ENCODE peak calls at places on chromosomes 6 and 20, in six cellular contexts. H, Q, I, E, G and X are unnamed samples.

GRCh38 chr20:49029203-49029602 is 16.9 kb upstream of the CSE1L start:
- DNase-seq in H (no peak), Q (no peak), I (no peak), E (no peak), G (no peak), X (no peak)

GRCh38 chr6:81962198-81962597 is 209.7 kb upstream of the TENT5A start:
- DNase-seq in H (no peak), Q (no peak), I (no peak), E (no peak), G (no peak), X (no peak)

GRCh38 chr6:163427498-163428254 is 13.2 kb downstream of the QKI start:
- DNase-seq in H (peak), Q (no peak), I (no peak), E (no peak), G (no peak), X (peak)

GRCh38 chr20:12827796-12828406 is 180.9 kb upstream of the SPTLC3 start:
- DNase-seq in H (no peak), Q (peak), I (no peak), E (no peak), G (peak), X (no peak)

GRCh38 chr6:89985744-89986493 is 91.7 kb downstream of the GJA10 start:
- DNase-seq in H (no peak), Q (peak), I (peak), E (no peak), G (no peak), X (peak)

GRCh38 chr6:6700421-6700820 is 111.9 kb downstream of the LY86 start:
- DNase-seq in H (no peak), Q (peak), I (no peak), E (no peak), G (no peak), X (no peak)

GRCh38 chr20:18857640-18858039 is 44.1 kb downstream of the SCP2D1 start:
- DNase-seq in H (no peak), Q (no peak), I (no peak), E (no peak), G (no peak), X (no peak)

GRCh38 chr6:70314240-70314639 is 11.4 kb upstream of the COL9A1 start:
- DNase-seq in H (no peak), Q (no peak), I (no peak), E (no peak), G (no peak), X (no peak)

GRCh38 chr6:119678961-119679360 is 329.4 kb upstream of the MAN1A1 start:
- DNase-seq in H (no peak), Q (no peak), I (no peak), E (no peak), G (no peak), X (no peak)

GRCh38 chr6:11222385-11223277 is 9.8 kb downstream of the NEDD9 start:
- DNase-seq in H (no peak), Q (no peak), I (no peak), E (no peak), G (no peak), X (no peak)

GRCh38 chr20:34165246-34165645 is 53.2 kb upstream of the EIF2S2 start:
- DNase-seq in H (peak), Q (no peak), I (no peak), E (no peak), G (no peak), X (peak)

GRCh38 chr20:48025661-48026060 is 240.4 kb upstream of the SULF2 start:
- DNase-seq in H (no peak), Q (no peak), I (no peak), E (no peak), G (no peak), X (no peak)